ENCODE peak calls at places on chromosomes 12 and 14, in six cellular contexts. U, F, S, C, I and Z are unnamed samples.

GRCh38 chr14:68703093-68703492 is 89.8 kb downstream of the ZFP36L1 start:
- DNase-seq in F (no peak), S (no peak), I (peak; percentile 19), U (no peak), C (no peak), Z (peak; percentile 88)

GRCh38 chr12:112116232-112117060 is 7.9 kb upstream of the NAA25 start:
- DNase-seq in U (peak; percentile 95), C (peak; percentile 69), S (peak; percentile 27), I (no peak), F (no peak), Z (no peak)

GRCh38 chr12:104680070-104680469 is 223.3 kb downstream of the CHST11 start:
- DNase-seq in U (peak; percentile 70), F (no peak), C (no peak), I (no peak), S (no peak), Z (no peak)

GRCh38 chr12:54998958-54999510 is 14.5 kb upstream of the TESPA1 start:
- DNase-seq in C (no peak), F (no peak), I (no peak), U (no peak), S (no peak), Z (no peak)

GRCh38 chr14:104277416-104278213 is 139.2 kb downstream of the KIF26A start:
- DNase-seq in I (no peak), C (no peak), F (no peak), S (no peak), U (no peak), Z (peak; percentile 57)

GRCh38 chr12:19030180-19030579 is 99.4 kb upstream of the PLEKHA5 start:
- DNase-seq in I (no peak), C (no peak), F (no peak), S (no peak), U (no peak), Z (no peak)

GRCh38 chr12:89551747-89552146 is 25.9 kb upstream of the POC1B start:
- DNase-seq in C (no peak), I (no peak), S (no peak), U (no peak), F (no peak), Z (no peak)

GRCh38 chr12:62466018-62466595 is 519 bp upstream of the MON2 start:
- DNase-seq in C (no peak), I (no peak), F (no peak), U (peak; percentile 78), S (no peak), Z (no peak)

GRCh38 chr12:63292476-63293228 is 141.7 kb upstream of the AVPR1A start:
- DNase-seq in C (no peak), I (no peak), F (no peak), S (no peak), U (no peak), Z (no peak)

GRCh38 chr14:20732477-20732876 is 13.2 kb upstream of the EDDM3A start:
- DNase-seq in C (no peak), U (peak; percentile 25), S (no peak), I (no peak), F (no peak), Z (no peak)

GRCh38 chr12:18967814-18968213 is 161.7 kb upstream of the PLEKHA5 start:
- DNase-seq in F (no peak), C (no peak), S (no peak), U (no peak), I (no peak), Z (no peak)

GRCh38 chr12:60201891-60202290 is 606.1 kb downstream of the SLC16A7 start:
- DNase-seq in U (no peak), S (no peak), C (no peak), F (no peak), I (no peak), Z (no peak)

GRCh38 chr12:98741615-98742265 is 96.7 kb downstream of the APAF1 start:
- DNase-seq in U (peak; percentile 51), F (no peak), I (peak; percentile 38), C (no peak), S (no peak), Z (no peak)

GRCh38 chr12:120262852-120263724 is 2.4 kb downstream of the PXN start:
- DNase-seq in F (no peak), U (no peak), I (no peak), S (no peak), C (no peak), Z (no peak)